ENCODE peak calls at places on chromosomes 3 and 15, in ten cellular contexts. S is colonic mucosa, R is pancreas, O is neural progenitor cell, L is uterus, T is tibial nerve, E is Panc1, D is adrenal gland, U is H1, Z is SK-N-SH. W is an unnamed sample.

GRCh38 chr3:12750658-12751071 is 8.4 kb downstream of the TMEM40 start:
- DNase-seq in S (no peak), R (no peak), O (no peak), L (peak; percentile 29), T (no peak), E (no peak), D (no peak), U (no peak), Z (no peak), W (no peak)

GRCh38 chr3:174132006-174132405 is 727.1 kb upstream of the NAALADL2 start:
- DNase-seq in S (no peak), R (no peak), O (no peak), L (no peak), T (no peak), E (no peak), D (no peak), U (no peak), Z (no peak), W (no peak)

GRCh38 chr3:178436773-178437172 is 99.5 kb upstream of the KCNMB2 start:
- DNase-seq in S (no peak), R (no peak), O (peak; percentile 37), L (peak; percentile 23), T (no peak), E (no peak), D (no peak), U (no peak), Z (peak; percentile 55), W (no peak)

GRCh38 chr3:140467104-140467577 is 210.7 kb upstream of the TRIM42 start:
- DNase-seq in S (no peak), R (no peak), O (peak; percentile 62), L (no peak), T (no peak), E (peak; percentile 10), D (peak; percentile 89), U (no peak), Z (no peak), W (no peak)

GRCh38 chr3:194276768-194277546 is 74.2 kb downstream of the CPN2 start:
- DNase-seq in S (peak; percentile 44), R (peak; percentile 67), O (no peak), L (peak; percentile 73), T (no peak), E (no peak), D (peak; percentile 92), U (no peak), Z (no peak), W (peak; percentile 78)

GRCh38 chr15:35013370-35013769 is 25.3 kb upstream of the ZNF770 start:
- DNase-seq in S (no peak), R (no peak), O (no peak), L (no peak), T (no peak), E (no peak), D (no peak), U (no peak), Z (no peak), W (no peak)

GRCh38 chr3:30353711-30354467 is 252.5 kb upstream of the TGFBR2 start:
- DNase-seq in S (no peak), R (no peak), O (no peak), L (no peak), T (no peak), E (no peak), D (no peak), U (no peak), Z (no peak), W (no peak)

GRCh38 chr15:57112178-57112577 is 193.7 kb downstream of the TCF12 start:
- DNase-seq in S (no peak), R (no peak), O (no peak), L (no peak), T (no peak), E (no peak), D (peak; percentile 17), U (no peak), Z (no peak), W (no peak)

GRCh38 chr15:76986743-76987142 is 8.2 kb upstream of the PSTPIP1 start:
- DNase-seq in S (no peak), R (no peak), O (no peak), L (no peak), T (no peak), E (no peak), D (no peak), U (no peak), Z (no peak), W (no peak)

GRCh38 chr15:20349774-20350498 is 191.7 kb downstream of the GOLGA6L6 start:
- DNase-seq in S (no peak), R (peak; percentile 91), O (no peak), L (peak; percentile 23), T (no peak), E (no peak), D (peak; percentile 16), U (no peak), Z (no peak), W (no peak)

GRCh38 chr3:169945313-169945712 is 21.3 kb upstream of the SEC62 start:
- DNase-seq in S (peak; percentile 27), R (no peak), O (no peak), L (no peak), T (no peak), E (no peak), D (peak; percentile 27), U (no peak), Z (no peak), W (no peak)

DNA sequence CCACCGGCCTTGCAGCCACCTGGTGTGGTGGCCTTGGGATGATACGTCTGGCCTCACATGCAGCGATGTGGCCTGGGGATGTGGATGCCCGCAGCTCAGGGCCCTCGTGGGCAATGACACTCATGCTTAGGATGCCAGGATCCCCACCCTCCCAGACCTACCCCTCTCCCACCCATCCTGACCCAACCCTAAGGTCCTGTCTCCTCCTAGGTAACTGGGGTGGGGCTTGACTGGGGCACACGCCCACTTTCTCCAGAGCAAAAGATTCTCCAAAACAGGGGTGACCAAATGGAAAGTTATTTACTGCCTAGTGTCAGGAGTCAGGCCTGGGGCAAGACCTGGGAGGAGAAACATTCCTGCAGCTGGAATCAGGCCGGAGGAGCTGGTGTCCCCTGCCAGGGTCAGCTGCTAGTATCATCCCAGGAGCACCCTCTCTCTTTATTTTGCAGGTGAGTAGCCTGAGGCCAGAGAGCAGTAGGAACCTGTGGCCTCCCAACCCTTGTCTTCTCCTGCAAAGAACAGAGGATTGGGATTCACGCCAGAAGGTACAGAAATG is 33.0 kb downstream of the DNAJB8 start:
- DNase-seq in S (no peak), R (peak; percentile 55), O (no peak), L (no peak), T (no peak), E (no peak), D (no peak), U (no peak), Z (no peak), W (no peak)
- H3K27me3 ChIP-seq in S (peaks cover 24% of the 10 kb centered on the region), R (no peaks in the 10 kb centered on the region), O (peaks cover 65% of the 10 kb centered on the region), L (no peaks in the 10 kb centered on the region), T (no peaks in the 10 kb centered on the region), E (no peaks in the 10 kb centered on the region), D (peaks cover 16% of the 10 kb centered on the region), U (peaks cover 51% of the 10 kb centered on the region), Z (no peaks in the 10 kb centered on the region), W (no peaks in the 10 kb centered on the region)

GRCh38 chr3:14133188-14133800 is 8.4 kb downstream of the TMEM43 start:
- DNase-seq in S (peak; percentile 74), R (no peak), O (no peak), L (no peak), T (no peak), E (no peak), D (no peak), U (no peak), Z (no peak), W (no peak)
- H3K36me3 ChIP-seq in S (peaks cover 28% of the 10 kb centered on the region), R (peaks cover 70% of the 10 kb centered on the region), O (no peaks in the 10 kb centered on the region), L (no peaks in the 10 kb centered on the region), T (peaks cover 98% of the 10 kb centered on the region), E (peaks cover 11% of the 10 kb centered on the region), D (no peaks in the 10 kb centered on the region), U (peaks cover 28% of the 10 kb centered on the region), Z (peaks cover 40% of the 10 kb centered on the region), W (no peaks in the 10 kb centered on the region)

DNA sequence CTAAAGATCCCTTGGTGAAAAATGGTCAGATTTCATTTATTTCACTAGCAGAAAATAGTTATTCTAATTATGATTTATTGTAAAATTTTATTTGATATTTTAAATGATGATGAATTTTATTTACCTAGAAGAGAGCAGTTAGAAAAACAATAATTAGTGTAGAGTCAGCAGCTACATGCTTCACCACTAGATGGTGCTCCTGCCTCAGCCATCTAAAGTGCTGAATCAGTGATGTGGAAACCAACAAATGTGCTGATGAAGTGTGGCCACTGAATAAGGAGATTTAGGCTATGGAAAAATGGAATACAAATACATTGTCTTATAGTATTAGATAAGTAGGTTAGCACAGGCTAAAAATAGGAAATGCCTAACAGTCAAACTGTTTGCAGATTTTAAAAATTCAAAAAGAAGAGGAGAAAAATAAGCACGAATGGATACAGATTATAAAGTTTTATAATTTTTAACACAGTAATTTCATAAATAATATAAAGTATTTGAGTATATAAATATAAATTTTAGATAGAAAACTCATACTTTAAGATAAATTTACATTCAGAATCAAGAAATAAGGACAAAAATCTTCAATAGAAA is 109.8 kb downstream of the PPP2R3A start:
- DNase-seq in S (peak; percentile 78), R (no peak), O (peak; percentile 81), L (peak; percentile 70), T (peak; percentile 53), E (peak; percentile 69), D (peak; percentile 56), U (peak; percentile 63), Z (peak; percentile 53), W (peak; percentile 33)
- H3K27ac ChIP-seq in S (no peak overlapping the region), R (no peak overlapping the region), O (no peak overlapping the region), L (peak overlapping the region; percentile 8), T (no peak overlapping the region), E (no peak overlapping the region), D (no peak overlapping the region), U (no peak overlapping the region), Z (no peak overlapping the region), W (no peak overlapping the region)

GRCh38 chr15:65338366-65338765 is 33.9 kb downstream of the RNU5B-1 start:
- DNase-seq in S (peak; percentile 82), R (no peak), O (no peak), L (no peak), T (no peak), E (no peak), D (no peak), U (no peak), Z (peak; percentile 8), W (peak; percentile 12)
- H3K27me3 ChIP-seq in S (no peaks in the 10 kb centered on the region), R (no peaks in the 10 kb centered on the region), O (no peaks in the 10 kb centered on the region), L (no peaks in the 10 kb centered on the region), T (no peaks in the 10 kb centered on the region), E (no peaks in the 10 kb centered on the region), D (no peaks in the 10 kb centered on the region), U (no peaks in the 10 kb centered on the region), Z (no peaks in the 10 kb centered on the region), W (no peaks in the 10 kb centered on the region)

GRCh38 chr3:184765730-184766074 is 46.3 kb upstream of the VPS8 start:
- DNase-seq in S (no peak), R (peak; percentile 5), O (no peak), L (no peak), T (no peak), E (no peak), D (no peak), U (no peak), Z (no peak), W (no peak)
- H3K36me3 ChIP-seq in S (no peaks in the 10 kb centered on the region), R (no peaks in the 10 kb centered on the region), O (no peaks in the 10 kb centered on the region), L (no peaks in the 10 kb centered on the region), T (no peaks in the 10 kb centered on the region), E (no peaks in the 10 kb centered on the region), D (no peaks in the 10 kb centered on the region), U (no peaks in the 10 kb centered on the region), Z (no peaks in the 10 kb centered on the region), W (no peaks in the 10 kb centered on the region)

GRCh38 chr15:100808691-100809090 is 70.9 kb upstream of the ALDH1A3 start:
- DNase-seq in S (no peak), R (no peak), O (no peak), L (no peak), T (no peak), E (no peak), D (no peak), U (no peak), Z (no peak), W (no peak)
- H3K27ac ChIP-seq in S (no peak overlapping the region), R (no peak overlapping the region), O (no peak overlapping the region), L (no peak overlapping the region), T (no peak overlapping the region), E (no peak overlapping the region), D (no peak overlapping the region), U (no peak overlapping the region), Z (no peak overlapping the region), W (no peak overlapping the region)

GRCh38 chr15:71781965-71782265 is 28.4 kb upstream of the NR2E3 start:
- DNase-seq in S (no peak), R (no peak), O (no peak), L (no peak), T (no peak), E (no peak), D (no peak), U (no peak), Z (no peak), W (no peak)
- H3K27me3 ChIP-seq in S (no peaks in the 10 kb centered on the region), R (no peaks in the 10 kb centered on the region), O (no peaks in the 10 kb centered on the region), L (no peaks in the 10 kb centered on the region), T (no peaks in the 10 kb centered on the region), E (no peaks in the 10 kb centered on the region), D (no peaks in the 10 kb centered on the region), U (no peaks in the 10 kb centered on the region), Z (no peaks in the 10 kb centered on the region), W (no peaks in the 10 kb centered on the region)